ENCODE peak calls at places on chromosomes 13 and 19, in ten cellular contexts. One of them, this sample, is unnamed.

GRCh38 chr13:32642316-32642715 is 56.1 kb downstream of the PDS5B start:
- DNase-seq in CD8-positive, alpha-beta T cell: no peak
- DNase-seq in tibial artery: no peak
- DNase-seq in astrocyte of the spinal cord: no peak
- DNase-seq in breast epithelium: no peak
- DNase-seq in uterus: no peak
- DNase-seq in endodermal cell: no peak
- DNase-seq in fibroblast of pulmonary artery: no peak
- DNase-seq in esophagus squamous epithelium: no peak
- DNase-seq in neural crest cell: no peak
- DNase-seq in this sample: no peak

GRCh38 chr13:102018716-102019115 is 383.1 kb downstream of the FGF14 start:
- DNase-seq in endodermal cell: no peak
- DNase-seq in tibial artery: no peak
- DNase-seq in fibroblast of pulmonary artery: no peak
- DNase-seq in breast epithelium: no peak
- DNase-seq in esophagus squamous epithelium: no peak
- DNase-seq in astrocyte of the spinal cord: no peak
- DNase-seq in neural crest cell: no peak
- DNase-seq in CD8-positive, alpha-beta T cell: no peak
- DNase-seq in uterus: no peak
- DNase-seq in this sample: no peak

GRCh38 chr19:17125052-17125727 is 49.6 kb downstream of the MYO9B start:
- DNase-seq in astrocyte of the spinal cord: peak
- DNase-seq in esophagus squamous epithelium: no peak
- DNase-seq in endodermal cell: no peak
- DNase-seq in breast epithelium: no peak
- DNase-seq in tibial artery: no peak
- DNase-seq in fibroblast of pulmonary artery: peak
- DNase-seq in CD8-positive, alpha-beta T cell: no peak
- DNase-seq in neural crest cell: no peak
- DNase-seq in uterus: no peak
- DNase-seq in this sample: no peak

GRCh38 chr19:21322528-21322927 is 6.7 kb downstream of the ZNF708 start:
- DNase-seq in uterus: peak
- DNase-seq in esophagus squamous epithelium: no peak
- DNase-seq in neural crest cell: no peak
- DNase-seq in CD8-positive, alpha-beta T cell: no peak
- DNase-seq in endodermal cell: no peak
- DNase-seq in breast epithelium: no peak
- DNase-seq in astrocyte of the spinal cord: peak
- DNase-seq in fibroblast of pulmonary artery: peak
- DNase-seq in tibial artery: no peak
- DNase-seq in this sample: no peak

GRCh38 chr19:6532244-6532999 is 1.6 kb downstream of the TNFSF9 start:
- DNase-seq in astrocyte of the spinal cord: no peak
- DNase-seq in breast epithelium: no peak
- DNase-seq in fibroblast of pulmonary artery: no peak
- DNase-seq in uterus: no peak
- DNase-seq in esophagus squamous epithelium: no peak
- DNase-seq in tibial artery: no peak
- DNase-seq in neural crest cell: no peak
- DNase-seq in CD8-positive, alpha-beta T cell: no peak
- DNase-seq in endodermal cell: peak
- DNase-seq in this sample: no peak

GRCh38 chr13:39596176-39596575 is 6.8 kb downstream of the LHFPL6 start:
- DNase-seq in tibial artery: no peak
- DNase-seq in uterus: no peak
- DNase-seq in neural crest cell: no peak
- DNase-seq in esophagus squamous epithelium: no peak
- DNase-seq in astrocyte of the spinal cord: no peak
- DNase-seq in CD8-positive, alpha-beta T cell: no peak
- DNase-seq in fibroblast of pulmonary artery: no peak
- DNase-seq in endodermal cell: no peak
- DNase-seq in breast epithelium: no peak
- DNase-seq in this sample: no peak

GRCh38 chr13:35830850-35831450 is 300.2 kb downstream of the DCLK1 start:
- DNase-seq in CD8-positive, alpha-beta T cell: no peak
- DNase-seq in endodermal cell: no peak
- DNase-seq in fibroblast of pulmonary artery: no peak
- DNase-seq in neural crest cell: no peak
- DNase-seq in uterus: no peak
- DNase-seq in breast epithelium: no peak
- DNase-seq in astrocyte of the spinal cord: no peak
- DNase-seq in tibial artery: no peak
- DNase-seq in esophagus squamous epithelium: no peak
- DNase-seq in this sample: no peak

GRCh38 chr19:31049431-31049830 is 299.8 kb downstream of the TSHZ3 start:
- DNase-seq in endodermal cell: no peak
- DNase-seq in neural crest cell: no peak
- DNase-seq in uterus: no peak
- DNase-seq in CD8-positive, alpha-beta T cell: no peak
- DNase-seq in astrocyte of the spinal cord: no peak
- DNase-seq in tibial artery: no peak
- DNase-seq in esophagus squamous epithelium: no peak
- DNase-seq in fibroblast of pulmonary artery: no peak
- DNase-seq in breast epithelium: no peak
- DNase-seq in this sample: no peak

GRCh38 chr13:36377822-36378480 is 31.8 kb upstream of the SPART start:
- DNase-seq in tibial artery: no peak
- DNase-seq in breast epithelium: no peak
- DNase-seq in esophagus squamous epithelium: no peak
- DNase-seq in CD8-positive, alpha-beta T cell: no peak
- DNase-seq in endodermal cell: no peak
- DNase-seq in neural crest cell: no peak
- DNase-seq in uterus: no peak
- DNase-seq in fibroblast of pulmonary artery: peak
- DNase-seq in astrocyte of the spinal cord: peak
- DNase-seq in this sample: no peak

GRCh38 chr13:72290962-72291681 is 424.1 kb upstream of the DACH1 start:
- DNase-seq in tibial artery: no peak
- DNase-seq in uterus: no peak
- DNase-seq in esophagus squamous epithelium: no peak
- DNase-seq in breast epithelium: no peak
- DNase-seq in CD8-positive, alpha-beta T cell: no peak
- DNase-seq in fibroblast of pulmonary artery: peak
- DNase-seq in astrocyte of the spinal cord: peak
- DNase-seq in neural crest cell: no peak
- DNase-seq in endodermal cell: peak
- DNase-seq in this sample: no peak

GRCh38 chr19:40716031-40716654 is 543 bp downstream of the COQ8B start:
- DNase-seq in tibial artery: peak
- DNase-seq in fibroblast of pulmonary artery: no peak
- DNase-seq in neural crest cell: no peak
- DNase-seq in astrocyte of the spinal cord: no peak
- DNase-seq in endodermal cell: peak
- DNase-seq in uterus: no peak
- DNase-seq in CD8-positive, alpha-beta T cell: no peak
- DNase-seq in esophagus squamous epithelium: no peak
- DNase-seq in breast epithelium: peak
- DNase-seq in this sample: peak

GRCh38 chr19:6272411-6272791 is 7.4 kb downstream of the MLLT1 start:
- DNase-seq in astrocyte of the spinal cord: peak
- DNase-seq in uterus: peak
- DNase-seq in breast epithelium: no peak
- DNase-seq in esophagus squamous epithelium: no peak
- DNase-seq in endodermal cell: no peak
- DNase-seq in fibroblast of pulmonary artery: no peak
- DNase-seq in tibial artery: no peak
- DNase-seq in CD8-positive, alpha-beta T cell: no peak
- DNase-seq in neural crest cell: no peak
- DNase-seq in this sample: no peak

GRCh38 chr13:74015137-74015536 is 119.1 kb downstream of the KLF12 start:
- DNase-seq in CD8-positive, alpha-beta T cell: no peak
- DNase-seq in fibroblast of pulmonary artery: peak
- DNase-seq in uterus: no peak
- DNase-seq in endodermal cell: no peak
- DNase-seq in tibial artery: no peak
- DNase-seq in astrocyte of the spinal cord: no peak
- DNase-seq in esophagus squamous epithelium: no peak
- DNase-seq in neural crest cell: no peak
- DNase-seq in breast epithelium: no peak
- DNase-seq in this sample: no peak
- TF ChIP-seq CTCF in CD8-positive, alpha-beta T cell: peak
- TF ChIP-seq CTCF in fibroblast of pulmonary artery: peak
- TF ChIP-seq CTCF in uterus: no peak
- TF ChIP-seq CTCF in endodermal cell: peak
- TF ChIP-seq CTCF in tibial artery: no peak
- TF ChIP-seq CTCF in astrocyte of the spinal cord: peak
- TF ChIP-seq CTCF in esophagus squamous epithelium: no peak
- TF ChIP-seq CTCF in neural crest cell: peak
- TF ChIP-seq CTCF in breast epithelium: no peak
- TF ChIP-seq CTCF in this sample: peak

DNA sequence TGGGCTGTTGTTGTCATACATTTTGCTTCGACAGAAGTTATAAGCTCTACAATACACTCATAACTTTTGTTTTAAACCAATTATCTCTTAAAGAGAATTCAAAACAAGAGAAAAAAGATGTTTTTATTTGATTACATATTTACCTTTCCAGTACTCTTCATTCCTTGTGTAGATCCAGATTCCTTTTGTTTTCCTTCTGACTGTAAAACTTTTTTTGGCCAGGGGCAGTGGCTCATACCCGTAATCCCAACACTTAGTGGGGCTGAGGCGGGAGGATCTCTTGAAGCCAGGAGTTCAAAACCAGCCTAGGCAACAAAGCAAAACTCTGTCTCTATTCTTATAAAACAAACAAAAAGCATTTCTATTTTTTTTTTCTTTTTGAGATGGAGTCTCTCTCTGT is 21.7 kb downstream of the LPAR6 start:
- DNase-seq in fibroblast of pulmonary artery: no peak
- DNase-seq in CD8-positive, alpha-beta T cell: no peak
- DNase-seq in endodermal cell: no peak
- DNase-seq in astrocyte of the spinal cord: no peak
- DNase-seq in tibial artery: no peak
- DNase-seq in breast epithelium: no peak
- DNase-seq in esophagus squamous epithelium: no peak
- DNase-seq in uterus: no peak
- DNase-seq in neural crest cell: no peak
- DNase-seq in this sample: no peak
- TF ChIP-seq CTCF in fibroblast of pulmonary artery: no peak
- TF ChIP-seq CTCF in CD8-positive, alpha-beta T cell: no peak
- TF ChIP-seq CTCF in endodermal cell: no peak
- TF ChIP-seq CTCF in astrocyte of the spinal cord: no peak
- TF ChIP-seq CTCF in tibial artery: no peak
- TF ChIP-seq CTCF in breast epithelium: no peak
- TF ChIP-seq CTCF in esophagus squamous epithelium: no peak
- TF ChIP-seq CTCF in uterus: no peak
- TF ChIP-seq CTCF in neural crest cell: no peak
- TF ChIP-seq CTCF in this sample: no peak

DNA sequence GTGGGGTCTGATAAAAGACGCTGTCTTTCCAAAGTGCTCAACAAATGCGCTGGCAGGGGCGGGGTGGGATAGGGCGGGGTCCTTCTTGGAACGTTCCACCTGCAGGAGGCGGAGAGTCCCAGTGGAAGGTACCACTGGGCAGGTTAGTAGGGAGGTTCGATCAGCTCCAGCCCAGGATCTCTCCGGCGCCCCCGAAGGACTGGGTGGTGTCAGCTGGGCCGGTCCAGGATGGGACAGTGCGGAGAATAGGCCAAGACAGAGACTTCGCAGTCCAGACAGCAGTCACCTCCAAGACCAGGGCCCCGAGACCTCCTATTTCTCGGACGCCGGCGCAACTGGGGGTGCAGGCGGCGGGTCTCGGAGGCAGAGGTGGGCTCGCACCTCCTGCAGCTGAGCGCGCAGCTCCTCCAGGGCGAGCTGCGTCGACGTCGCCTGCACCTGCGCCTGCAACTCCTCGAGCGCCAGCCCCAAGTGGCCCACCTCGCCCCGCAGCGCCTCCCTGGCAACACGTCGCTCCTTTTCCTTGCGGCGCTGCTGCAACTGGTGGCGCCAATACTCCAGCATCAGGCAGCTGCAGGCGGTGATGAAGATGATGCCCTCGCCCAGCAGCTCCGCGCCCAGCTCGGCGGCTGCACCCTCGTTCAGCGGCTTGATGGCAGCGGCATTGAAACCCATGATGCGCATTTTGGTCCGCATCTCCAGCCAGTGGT is 21.6 kb downstream of the VASP start:
- DNase-seq in astrocyte of the spinal cord: peak
- DNase-seq in endodermal cell: peak
- DNase-seq in CD8-positive, alpha-beta T cell: no peak
- DNase-seq in fibroblast of pulmonary artery: no peak
- DNase-seq in breast epithelium: peak
- DNase-seq in tibial artery: no peak
- DNase-seq in esophagus squamous epithelium: no peak
- DNase-seq in neural crest cell: no peak
- DNase-seq in uterus: no peak
- DNase-seq in this sample: peak
- TF ChIP-seq CTCF in astrocyte of the spinal cord: no peak
- TF ChIP-seq CTCF in endodermal cell: peak
- TF ChIP-seq CTCF in CD8-positive, alpha-beta T cell: no peak
- TF ChIP-seq CTCF in fibroblast of pulmonary artery: no peak
- TF ChIP-seq CTCF in breast epithelium: no peak
- TF ChIP-seq CTCF in tibial artery: no peak
- TF ChIP-seq CTCF in esophagus squamous epithelium: no peak
- TF ChIP-seq CTCF in neural crest cell: no peak
- TF ChIP-seq CTCF in uterus: no peak
- TF ChIP-seq CTCF in this sample: no peak

DNA sequence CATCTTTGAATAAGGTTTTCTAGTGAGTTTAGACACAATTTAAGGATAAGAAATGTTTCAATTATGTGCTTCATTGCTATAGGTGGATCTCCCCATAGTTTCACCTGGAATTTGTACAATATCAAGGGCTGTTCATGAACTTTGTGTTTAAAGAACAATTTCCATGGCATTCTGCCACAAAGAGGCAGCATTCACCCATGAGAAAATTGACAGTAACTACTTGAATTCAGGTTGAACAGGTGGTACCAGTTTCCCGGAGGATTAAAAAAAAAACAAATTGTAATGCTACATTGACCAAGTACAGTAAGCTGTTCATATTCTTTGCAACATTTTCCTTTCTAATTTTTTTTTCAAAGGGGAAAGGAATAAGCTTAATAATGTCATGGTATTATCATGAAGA is 9.1 kb downstream of the SLITRK5 start:
- DNase-seq in tibial artery: no peak
- DNase-seq in astrocyte of the spinal cord: peak
- DNase-seq in endodermal cell: no peak
- DNase-seq in neural crest cell: no peak
- DNase-seq in esophagus squamous epithelium: no peak
- DNase-seq in CD8-positive, alpha-beta T cell: no peak
- DNase-seq in uterus: no peak
- DNase-seq in breast epithelium: no peak
- DNase-seq in fibroblast of pulmonary artery: no peak
- DNase-seq in this sample: no peak
- TF ChIP-seq CTCF in tibial artery: no peak
- TF ChIP-seq CTCF in astrocyte of the spinal cord: peak
- TF ChIP-seq CTCF in endodermal cell: peak
- TF ChIP-seq CTCF in neural crest cell: peak
- TF ChIP-seq CTCF in esophagus squamous epithelium: no peak
- TF ChIP-seq CTCF in CD8-positive, alpha-beta T cell: no peak
- TF ChIP-seq CTCF in uterus: no peak
- TF ChIP-seq CTCF in breast epithelium: no peak
- TF ChIP-seq CTCF in fibroblast of pulmonary artery: no peak
- TF ChIP-seq CTCF in this sample: no peak